ENCODE peak calls at places on chromosomes 2 and 18, in nine cellular contexts. One of them, this sample, is unnamed.

GRCh38 chr2:19362652-19363473 is 4.4 kb upstream of the OSR1 start:
- DNase-seq in heart left ventricle: peak; percentile 85
- DNase-seq in IMR-90: peak; percentile 86
- DNase-seq in upper lobe of right lung: peak; percentile 83
- DNase-seq in kidney: peak; percentile 88
- DNase-seq in hepatocyte: peak; percentile 90
- DNase-seq in endothelial cell of umbilical vein: peak; percentile 67
- DNase-seq in CD8-positive, alpha-beta T cell: peak; percentile 43
- DNase-seq in lower lobe of right lung: peak; percentile 78
- DNase-seq in this sample: peak; percentile 85

GRCh38 chr2:69911985-69912563 is 2.8 kb upstream of the MXD1 start:
- DNase-seq in kidney: no peak
- DNase-seq in upper lobe of right lung: no peak
- DNase-seq in lower lobe of right lung: no peak
- DNase-seq in hepatocyte: peak; percentile 70
- DNase-seq in CD8-positive, alpha-beta T cell: no peak
- DNase-seq in IMR-90: peak; percentile 58
- DNase-seq in endothelial cell of umbilical vein: peak; percentile 62
- DNase-seq in heart left ventricle: no peak
- DNase-seq in this sample: no peak

GRCh38 chr2:226635221-226635620 is 164.4 kb downstream of the IRS1 start:
- DNase-seq in IMR-90: no peak
- DNase-seq in lower lobe of right lung: no peak
- DNase-seq in endothelial cell of umbilical vein: no peak
- DNase-seq in heart left ventricle: no peak
- DNase-seq in upper lobe of right lung: no peak
- DNase-seq in hepatocyte: no peak
- DNase-seq in CD8-positive, alpha-beta T cell: no peak
- DNase-seq in kidney: no peak
- DNase-seq in this sample: no peak

GRCh38 chr2:148039783-148040182 is 18.9 kb downstream of the MBD5 start:
- DNase-seq in endothelial cell of umbilical vein: no peak
- DNase-seq in kidney: no peak
- DNase-seq in IMR-90: no peak
- DNase-seq in upper lobe of right lung: no peak
- DNase-seq in hepatocyte: no peak
- DNase-seq in heart left ventricle: no peak
- DNase-seq in lower lobe of right lung: no peak
- DNase-seq in CD8-positive, alpha-beta T cell: no peak
- DNase-seq in this sample: no peak

GRCh38 chr2:115163572-115163971 is 721.1 kb downstream of the DPP10 start:
- DNase-seq in lower lobe of right lung: no peak
- DNase-seq in heart left ventricle: no peak
- DNase-seq in kidney: no peak
- DNase-seq in hepatocyte: peak; percentile 17
- DNase-seq in CD8-positive, alpha-beta T cell: no peak
- DNase-seq in IMR-90: no peak
- DNase-seq in upper lobe of right lung: no peak
- DNase-seq in endothelial cell of umbilical vein: no peak
- DNase-seq in this sample: peak; percentile 66

GRCh38 chr2:50491541-50492114 is 540.3 kb downstream of the NRXN1 start:
- DNase-seq in lower lobe of right lung: no peak
- DNase-seq in upper lobe of right lung: no peak
- DNase-seq in IMR-90: peak; percentile 44
- DNase-seq in hepatocyte: peak; percentile 54
- DNase-seq in kidney: no peak
- DNase-seq in heart left ventricle: no peak
- DNase-seq in endothelial cell of umbilical vein: peak; percentile 36
- DNase-seq in CD8-positive, alpha-beta T cell: no peak
- DNase-seq in this sample: peak; percentile 46

GRCh38 chr2:164841719-164842623 is at the start of gene COBLL1:
- DNase-seq in kidney: peak; percentile 91
- DNase-seq in CD8-positive, alpha-beta T cell: peak; percentile 21
- DNase-seq in heart left ventricle: peak; percentile 84
- DNase-seq in upper lobe of right lung: peak; percentile 92
- DNase-seq in IMR-90: peak; percentile 41
- DNase-seq in endothelial cell of umbilical vein: peak; percentile 78
- DNase-seq in hepatocyte: peak; percentile 93
- DNase-seq in lower lobe of right lung: peak; percentile 87
- DNase-seq in this sample: peak; percentile 88

GRCh38 chr2:148739454-148740105 is 95.0 kb downstream of the EPC2 start:
- DNase-seq in lower lobe of right lung: no peak
- DNase-seq in kidney: no peak
- DNase-seq in IMR-90: no peak
- DNase-seq in upper lobe of right lung: no peak
- DNase-seq in hepatocyte: no peak
- DNase-seq in CD8-positive, alpha-beta T cell: no peak
- DNase-seq in heart left ventricle: no peak
- DNase-seq in endothelial cell of umbilical vein: no peak
- DNase-seq in this sample: no peak

GRCh38 chr2:199572571-199572970 is 114.8 kb upstream of the SATB2 start:
- DNase-seq in lower lobe of right lung: no peak
- DNase-seq in IMR-90: no peak
- DNase-seq in hepatocyte: no peak
- DNase-seq in CD8-positive, alpha-beta T cell: no peak
- DNase-seq in kidney: no peak
- DNase-seq in endothelial cell of umbilical vein: no peak
- DNase-seq in heart left ventricle: no peak
- DNase-seq in upper lobe of right lung: no peak
- DNase-seq in this sample: no peak

GRCh38 chr18:2994603-2995432 is 18.1 kb downstream of the LPIN2 start:
- DNase-seq in lower lobe of right lung: no peak
- DNase-seq in IMR-90: no peak
- DNase-seq in endothelial cell of umbilical vein: no peak
- DNase-seq in heart left ventricle: no peak
- DNase-seq in upper lobe of right lung: no peak
- DNase-seq in kidney: no peak
- DNase-seq in CD8-positive, alpha-beta T cell: peak; percentile 79
- DNase-seq in hepatocyte: no peak
- DNase-seq in this sample: no peak

GRCh38 chr2:15205562-15205961 is 355.6 kb downstream of the NBAS start:
- DNase-seq in IMR-90: no peak
- DNase-seq in CD8-positive, alpha-beta T cell: no peak
- DNase-seq in upper lobe of right lung: no peak
- DNase-seq in hepatocyte: no peak
- DNase-seq in lower lobe of right lung: no peak
- DNase-seq in kidney: no peak
- DNase-seq in endothelial cell of umbilical vein: no peak
- DNase-seq in heart left ventricle: no peak
- DNase-seq in this sample: no peak

GRCh38 chr2:223621901-223622300 is 19.7 kb upstream of the SCG2 start:
- DNase-seq in hepatocyte: no peak
- DNase-seq in CD8-positive, alpha-beta T cell: no peak
- DNase-seq in IMR-90: no peak
- DNase-seq in heart left ventricle: no peak
- DNase-seq in endothelial cell of umbilical vein: no peak
- DNase-seq in kidney: no peak
- DNase-seq in upper lobe of right lung: no peak
- DNase-seq in lower lobe of right lung: no peak
- DNase-seq in this sample: no peak

GRCh38 chr2:239819974-239820555 is 205.1 kb downstream of the NDUFA10 start:
- DNase-seq in endothelial cell of umbilical vein: no peak
- DNase-seq in lower lobe of right lung: no peak
- DNase-seq in heart left ventricle: no peak
- DNase-seq in upper lobe of right lung: peak; percentile 58
- DNase-seq in IMR-90: no peak
- DNase-seq in kidney: peak; percentile 48
- DNase-seq in hepatocyte: no peak
- DNase-seq in CD8-positive, alpha-beta T cell: no peak
- DNase-seq in this sample: no peak

GRCh38 chr2:96697476-96697875 is 42.4 kb downstream of the LMAN2L start:
- DNase-seq in IMR-90: no peak
- DNase-seq in kidney: no peak
- DNase-seq in lower lobe of right lung: no peak
- DNase-seq in hepatocyte: no peak
- DNase-seq in heart left ventricle: no peak
- DNase-seq in endothelial cell of umbilical vein: no peak
- DNase-seq in CD8-positive, alpha-beta T cell: no peak
- DNase-seq in upper lobe of right lung: no peak
- DNase-seq in this sample: no peak

GRCh38 chr2:207107551-207107950 is 58.2 kb downstream of the KLF7 start:
- DNase-seq in kidney: peak; percentile 49
- DNase-seq in CD8-positive, alpha-beta T cell: no peak
- DNase-seq in hepatocyte: no peak
- DNase-seq in heart left ventricle: no peak
- DNase-seq in IMR-90: no peak
- DNase-seq in lower lobe of right lung: peak; percentile 55
- DNase-seq in endothelial cell of umbilical vein: no peak
- DNase-seq in upper lobe of right lung: no peak
- DNase-seq in this sample: no peak
- H3K36me3 ChIP-seq in kidney: peaks cover 5% of the 10 kb centered on the region
- H3K36me3 ChIP-seq in CD8-positive, alpha-beta T cell: peaks cover 2% of the 10 kb centered on the region
- H3K36me3 ChIP-seq in hepatocyte: no peaks in the 10 kb centered on the region
- H3K36me3 ChIP-seq in heart left ventricle: no peaks in the 10 kb centered on the region
- H3K36me3 ChIP-seq in IMR-90: peaks cover 33% of the 10 kb centered on the region
- H3K36me3 ChIP-seq in lower lobe of right lung: peaks cover 40% of the 10 kb centered on the region
- H3K36me3 ChIP-seq in endothelial cell of umbilical vein: peaks cover 10% of the 10 kb centered on the region
- H3K36me3 ChIP-seq in upper lobe of right lung: peaks cover 27% of the 10 kb centered on the region
- H3K36me3 ChIP-seq in this sample: no peaks in the 10 kb centered on the region

GRCh38 chr2:209577376-209578357 is 153.8 kb downstream of the MAP2 start:
- DNase-seq in heart left ventricle: no peak
- DNase-seq in upper lobe of right lung: no peak
- DNase-seq in kidney: no peak
- DNase-seq in hepatocyte: peak; percentile 32
- DNase-seq in IMR-90: peak; percentile 6
- DNase-seq in CD8-positive, alpha-beta T cell: no peak
- DNase-seq in endothelial cell of umbilical vein: peak; percentile 14
- DNase-seq in lower lobe of right lung: no peak
- DNase-seq in this sample: no peak
- TF ChIP-seq CTCF in heart left ventricle: peak; percentile 34
- TF ChIP-seq CTCF in upper lobe of right lung: peak; percentile 41
- TF ChIP-seq CTCF in kidney: no peak
- TF ChIP-seq CTCF in hepatocyte: peak; percentile 60
- TF ChIP-seq CTCF in IMR-90: peak; percentile 52
- TF ChIP-seq CTCF in CD8-positive, alpha-beta T cell: no peak
- TF ChIP-seq CTCF in endothelial cell of umbilical vein: no peak
- TF ChIP-seq CTCF in lower lobe of right lung: peak; percentile 47
- TF ChIP-seq CTCF in this sample: no peak

DNA sequence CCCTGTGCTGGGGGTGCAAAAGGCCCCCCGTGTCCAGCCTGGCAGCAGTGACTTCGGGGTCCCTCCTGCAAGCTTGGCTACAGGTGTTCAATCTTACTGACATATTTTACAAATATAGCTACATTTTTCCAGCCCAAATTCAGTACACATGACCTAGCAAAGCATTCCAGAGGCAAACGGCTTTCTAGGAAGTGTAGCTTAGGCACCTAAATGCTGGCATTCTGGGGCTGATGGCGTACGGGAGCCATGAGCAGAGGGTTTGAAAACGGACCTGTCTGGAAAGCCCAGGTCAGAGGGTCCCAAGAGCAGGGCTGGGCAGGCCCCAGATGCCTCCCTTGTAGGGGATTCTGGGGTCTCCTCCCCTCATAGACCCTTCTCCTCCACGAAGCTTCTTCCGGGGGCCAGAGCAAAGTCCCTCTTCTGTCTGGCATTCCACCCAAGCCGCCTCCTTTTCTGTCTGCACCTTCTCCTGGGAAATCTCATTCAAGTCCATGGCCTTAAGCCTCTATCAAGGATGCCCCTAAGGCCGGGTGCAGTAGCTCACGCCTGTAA is 63.3 kb upstream of the ASAP2 start:
- DNase-seq in kidney: peak; percentile 46
- DNase-seq in IMR-90: no peak
- DNase-seq in CD8-positive, alpha-beta T cell: no peak
- DNase-seq in heart left ventricle: no peak
- DNase-seq in endothelial cell of umbilical vein: no peak
- DNase-seq in upper lobe of right lung: no peak
- DNase-seq in hepatocyte: no peak
- DNase-seq in lower lobe of right lung: no peak
- DNase-seq in this sample: no peak
- H3K27ac ChIP-seq in kidney: peak overlapping the region; percentile 68
- H3K27ac ChIP-seq in IMR-90: peak overlapping the region; percentile 41
- H3K27ac ChIP-seq in CD8-positive, alpha-beta T cell: no peak overlapping the region
- H3K27ac ChIP-seq in heart left ventricle: peak overlapping the region; percentile 21
- H3K27ac ChIP-seq in endothelial cell of umbilical vein: no peak overlapping the region
- H3K27ac ChIP-seq in upper lobe of right lung: no peak overlapping the region
- H3K27ac ChIP-seq in hepatocyte: peak overlapping the region; percentile 26
- H3K27ac ChIP-seq in lower lobe of right lung: peak overlapping the region; percentile 25
- H3K27ac ChIP-seq in this sample: no peak overlapping the region

DNA sequence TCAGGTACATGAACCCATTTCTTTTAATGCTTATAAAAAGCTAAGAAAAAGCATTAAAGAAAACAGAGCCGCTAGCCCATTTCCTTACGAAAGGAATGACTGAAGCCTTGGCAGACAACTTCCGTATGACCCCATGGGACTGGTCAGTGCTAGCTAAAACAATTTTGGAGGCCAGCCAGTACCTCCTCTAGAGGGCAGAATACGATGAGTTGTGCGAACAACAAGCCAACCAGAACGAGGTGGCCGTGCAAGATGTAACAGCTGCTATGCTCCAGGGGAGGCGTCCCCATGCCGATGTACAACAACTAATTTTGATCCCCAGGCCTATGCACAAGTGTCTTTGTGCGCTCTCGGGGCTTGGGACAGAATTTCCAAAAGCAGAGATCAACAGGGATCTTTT is 16.7 kb downstream of the MAP3K2 start:
- DNase-seq in lower lobe of right lung: no peak
- DNase-seq in hepatocyte: no peak
- DNase-seq in kidney: no peak
- DNase-seq in upper lobe of right lung: no peak
- DNase-seq in endothelial cell of umbilical vein: no peak
- DNase-seq in heart left ventricle: peak; percentile 36
- DNase-seq in CD8-positive, alpha-beta T cell: no peak
- DNase-seq in IMR-90: no peak
- DNase-seq in this sample: no peak
- H3K36me3 ChIP-seq in lower lobe of right lung: no peaks in the 10 kb centered on the region
- H3K36me3 ChIP-seq in hepatocyte: no peaks in the 10 kb centered on the region
- H3K36me3 ChIP-seq in kidney: no peaks in the 10 kb centered on the region
- H3K36me3 ChIP-seq in upper lobe of right lung: no peaks in the 10 kb centered on the region
- H3K36me3 ChIP-seq in endothelial cell of umbilical vein: no peaks in the 10 kb centered on the region
- H3K36me3 ChIP-seq in heart left ventricle: no peaks in the 10 kb centered on the region
- H3K36me3 ChIP-seq in CD8-positive, alpha-beta T cell: peaks cover 4% of the 10 kb centered on the region
- H3K36me3 ChIP-seq in IMR-90: peaks cover 2% of the 10 kb centered on the region
- H3K36me3 ChIP-seq in this sample: no peaks in the 10 kb centered on the region

DNA sequence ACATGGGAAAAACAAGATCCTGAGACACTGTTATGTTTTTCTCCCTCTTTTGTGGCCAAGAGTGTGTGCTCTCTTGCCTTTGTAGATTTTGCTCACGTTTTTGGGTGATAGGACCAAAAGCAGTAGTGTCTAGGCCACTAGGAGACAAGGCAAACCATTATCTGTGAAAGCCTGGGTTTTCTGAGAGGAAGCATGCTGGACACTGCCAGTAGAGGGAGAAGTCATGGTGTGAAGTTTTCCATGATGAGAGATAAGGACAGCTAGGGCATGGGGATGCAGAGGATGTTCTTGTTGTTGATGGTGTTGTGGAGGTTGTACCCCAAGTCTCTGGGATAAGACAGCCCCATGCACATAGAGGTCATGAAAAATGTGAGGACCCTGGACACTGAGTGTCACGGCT is 285.3 kb downstream of the SOX11 start:
- DNase-seq in kidney: no peak
- DNase-seq in heart left ventricle: no peak
- DNase-seq in endothelial cell of umbilical vein: no peak
- DNase-seq in upper lobe of right lung: no peak
- DNase-seq in IMR-90: no peak
- DNase-seq in lower lobe of right lung: no peak
- DNase-seq in hepatocyte: no peak
- DNase-seq in CD8-positive, alpha-beta T cell: no peak
- DNase-seq in this sample: no peak
- TF ChIP-seq CTCF in kidney: no peak
- TF ChIP-seq CTCF in heart left ventricle: no peak
- TF ChIP-seq CTCF in endothelial cell of umbilical vein: no peak
- TF ChIP-seq CTCF in upper lobe of right lung: no peak
- TF ChIP-seq CTCF in IMR-90: no peak
- TF ChIP-seq CTCF in lower lobe of right lung: no peak
- TF ChIP-seq CTCF in hepatocyte: peak; percentile 4
- TF ChIP-seq CTCF in CD8-positive, alpha-beta T cell: no peak
- TF ChIP-seq CTCF in this sample: peak; percentile 36

This sample was measured in WERI-Rb-1.